ENCODE peak calls at places on chromosomes 16 and 17, in five cellular contexts. Y, O, M, Z and Q are unnamed samples.

GRCh38 chr16:61214780-61215179 is 821.5 kb downstream of the CDH8 start:
- DNase-seq in O (no peak), Z (no peak), Y (no peak), M (no peak), Q (no peak)

GRCh38 chr17:27354491-27355081 is 60.7 kb downstream of the WSB1 start:
- DNase-seq in M (no peak), O (no peak), Y (no peak), Z (peak), Q (no peak)

GRCh38 chr16:27177031-27177774 is 26.1 kb upstream of the KDM8 start:
- DNase-seq in O (no peak), Y (no peak), Z (peak), M (no peak), Q (no peak)

GRCh38 chr16:67661101-67661661 is 421 bp downstream of the PARD6A start:
- DNase-seq in Z (peak), M (peak), O (peak), Y (no peak), Q (peak)

GRCh38 chr16:75309899-75310430 is 58.5 kb upstream of the BCAR1 start:
- DNase-seq in M (no peak), Y (no peak), Z (no peak), O (no peak), Q (no peak)

GRCh38 chr17:30376621-30377452 is 1.9 kb upstream of the CPD start:
- DNase-seq in Z (no peak), M (peak), O (peak), Y (no peak), Q (no peak)

GRCh38 chr17:30160419-30161172 is 44.0 kb downstream of the NSRP1 start:
- DNase-seq in Y (no peak), Z (no peak), M (no peak), O (no peak), Q (no peak)

GRCh38 chr16:24758373-24758772 is 28.9 kb downstream of the TNRC6A start:
- DNase-seq in O (no peak), Z (no peak), Y (no peak), M (no peak), Q (no peak)

GRCh38 chr16:19879241-19879792 is 5.3 kb downstream of the GPRC5B start:
- DNase-seq in Y (peak), M (no peak), Z (peak), O (no peak), Q (peak)

GRCh38 chr17:28717578-28718316 is at the start of gene RAB34:
- DNase-seq in Y (no peak), M (peak), O (no peak), Z (peak), Q (peak)

GRCh38 chr16:83458612-83459011 is 349.2 kb upstream of the HSBP1 start:
- DNase-seq in O (no peak), Y (no peak), Z (peak), M (no peak), Q (no peak)

GRCh38 chr17:80262775-80263244 is 2.2 kb downstream of the RNF213 start:
- DNase-seq in Z (no peak), Y (no peak), O (no peak), M (no peak), Q (no peak)